ENCODE peak calls at places on chromosomes 2 and 18, in six cellular contexts. One of them, this sample, is unnamed. For H3K4me1, the result is how much of the 10 kb centered on the place peaks cover.

GRCh38 chr2:14633031-14633430 is 514 bp downstream of the LRATD1 start:
- DNase-seq in psoas muscle: no peak
- DNase-seq in astrocyte: no peak
- DNase-seq in uterus: no peak
- DNase-seq in tibial nerve: no peak
- DNase-seq in GM23248: no peak
- DNase-seq in this sample: peak

GRCh38 chr2:235836416-235837042 is 331.7 kb downstream of the GBX2 start:
- DNase-seq in astrocyte: no peak
- DNase-seq in GM23248: no peak
- DNase-seq in psoas muscle: no peak
- DNase-seq in uterus: no peak
- DNase-seq in tibial nerve: no peak
- DNase-seq in this sample: peak

GRCh38 chr2:161206491-161207032 is 46.3 kb downstream of the TANK start:
- DNase-seq in astrocyte: no peak
- DNase-seq in uterus: no peak
- DNase-seq in psoas muscle: no peak
- DNase-seq in GM23248: peak
- DNase-seq in tibial nerve: no peak
- DNase-seq in this sample: no peak

GRCh38 chr2:151363709-151364108 is 6.3 kb downstream of the TNFAIP6 start:
- DNase-seq in uterus: no peak
- DNase-seq in astrocyte: no peak
- DNase-seq in tibial nerve: no peak
- DNase-seq in GM23248: no peak
- DNase-seq in psoas muscle: no peak
- DNase-seq in this sample: no peak

GRCh38 chr2:227506456-227506855 is 34.5 kb downstream of the AGFG1 start:
- DNase-seq in tibial nerve: no peak
- DNase-seq in psoas muscle: no peak
- DNase-seq in uterus: no peak
- DNase-seq in GM23248: no peak
- DNase-seq in astrocyte: no peak
- DNase-seq in this sample: no peak

GRCh38 chr18:69636529-69637301 is 236.0 kb downstream of the DOK6 start:
- DNase-seq in GM23248: no peak
- DNase-seq in tibial nerve: no peak
- DNase-seq in astrocyte: no peak
- DNase-seq in uterus: no peak
- DNase-seq in psoas muscle: no peak
- DNase-seq in this sample: no peak

GRCh38 chr2:151525872-151526271 is 116.2 kb downstream of the RIF1 start:
- DNase-seq in astrocyte: no peak
- DNase-seq in psoas muscle: no peak
- DNase-seq in tibial nerve: no peak
- DNase-seq in uterus: no peak
- DNase-seq in GM23248: no peak
- DNase-seq in this sample: no peak

GRCh38 chr2:220198911-220199310 is 571.5 kb downstream of the SLC4A3 start:
- DNase-seq in GM23248: peak
- DNase-seq in astrocyte: peak
- DNase-seq in uterus: no peak
- DNase-seq in tibial nerve: no peak
- DNase-seq in psoas muscle: no peak
- DNase-seq in this sample: peak

GRCh38 chr2:65485839-65486238 is 53.4 kb upstream of the SPRED2 start:
- DNase-seq in uterus: no peak
- DNase-seq in astrocyte: no peak
- DNase-seq in GM23248: no peak
- DNase-seq in tibial nerve: no peak
- DNase-seq in psoas muscle: no peak
- DNase-seq in this sample: no peak

GRCh38 chr2:64143154-64144056 is 815 bp downstream of the PELI1 start:
- DNase-seq in astrocyte: peak
- DNase-seq in uterus: no peak
- DNase-seq in GM23248: peak
- DNase-seq in tibial nerve: no peak
- DNase-seq in psoas muscle: no peak
- DNase-seq in this sample: peak

GRCh38 chr2:42764096-42764495 is at the start of gene OXER1:
- DNase-seq in uterus: no peak
- DNase-seq in psoas muscle: no peak
- DNase-seq in astrocyte: no peak
- DNase-seq in GM23248: no peak
- DNase-seq in tibial nerve: no peak
- DNase-seq in this sample: no peak

GRCh38 chr2:100056478-100056877 is 85.9 kb downstream of the AFF3 start:
- DNase-seq in astrocyte: peak
- DNase-seq in GM23248: no peak
- DNase-seq in psoas muscle: no peak
- DNase-seq in tibial nerve: no peak
- DNase-seq in uterus: no peak
- DNase-seq in this sample: peak

GRCh38 chr2:232988444-232988843 is 24.6 kb downstream of the NGEF start:
- DNase-seq in tibial nerve: no peak
- DNase-seq in psoas muscle: peak
- DNase-seq in uterus: peak
- DNase-seq in astrocyte: peak
- DNase-seq in GM23248: peak
- DNase-seq in this sample: peak

GRCh38 chr2:226690471-226691024 is 109.1 kb downstream of the IRS1 start:
- DNase-seq in GM23248: peak
- DNase-seq in uterus: no peak
- DNase-seq in tibial nerve: no peak
- DNase-seq in astrocyte: no peak
- DNase-seq in psoas muscle: no peak
- DNase-seq in this sample: no peak

GRCh38 chr18:34928754-34929335 is 112.4 kb upstream of the MAPRE2 start:
- DNase-seq in psoas muscle: no peak
- DNase-seq in uterus: no peak
- DNase-seq in GM23248: no peak
- DNase-seq in astrocyte: no peak
- DNase-seq in tibial nerve: no peak
- DNase-seq in this sample: no peak

GRCh38 chr2:16622399-16622968 is 43.1 kb downstream of the CYRIA start:
- DNase-seq in psoas muscle: no peak
- DNase-seq in uterus: no peak
- DNase-seq in tibial nerve: no peak
- DNase-seq in GM23248: no peak
- DNase-seq in astrocyte: peak
- DNase-seq in this sample: no peak

GRCh38 chr2:36655456-36655855 is 41.1 kb upstream of the VIT start:
- DNase-seq in uterus: no peak
- DNase-seq in astrocyte: peak
- DNase-seq in GM23248: peak
- DNase-seq in tibial nerve: no peak
- DNase-seq in psoas muscle: no peak
- DNase-seq in this sample: no peak

GRCh38 chr2:195656131-195656858 is 731 bp upstream of the SLC39A10 start:
- DNase-seq in GM23248: no peak
- DNase-seq in psoas muscle: no peak
- DNase-seq in uterus: no peak
- DNase-seq in tibial nerve: no peak
- DNase-seq in astrocyte: no peak
- DNase-seq in this sample: no peak

GRCh38 chr2:232488097-232488711 is 570 bp upstream of the ECEL1 start:
- DNase-seq in tibial nerve: no peak
- DNase-seq in GM23248: no peak
- DNase-seq in psoas muscle: no peak
- DNase-seq in astrocyte: no peak
- DNase-seq in uterus: no peak
- DNase-seq in this sample: no peak

GRCh38 chr18:67669993-67670671 is 153.6 kb upstream of the DSEL start:
- DNase-seq in GM23248: peak
- DNase-seq in astrocyte: peak
- DNase-seq in tibial nerve: no peak
- DNase-seq in psoas muscle: no peak
- DNase-seq in uterus: no peak
- DNase-seq in this sample: peak

GRCh38 chr2:100422320-100422719 is 4.9 kb upstream of the CHST10 start:
- DNase-seq in uterus: no peak
- DNase-seq in astrocyte: peak
- DNase-seq in GM23248: peak
- DNase-seq in tibial nerve: no peak
- DNase-seq in psoas muscle: no peak
- DNase-seq in this sample: peak

GRCh38 chr18:48803951-48804855 is 146.6 kb downstream of the SMAD7 start:
- DNase-seq in tibial nerve: no peak
- DNase-seq in GM23248: no peak
- DNase-seq in psoas muscle: no peak
- DNase-seq in uterus: peak
- DNase-seq in astrocyte: no peak
- DNase-seq in this sample: no peak

GRCh38 chr18:48800877-48801727 is 149.7 kb downstream of the SMAD7 start:
- DNase-seq in psoas muscle: no peak
- DNase-seq in uterus: peak
- DNase-seq in GM23248: peak
- DNase-seq in tibial nerve: no peak
- DNase-seq in astrocyte: no peak
- DNase-seq in this sample: no peak

GRCh38 chr18:48803518-48803917 is 147.2 kb downstream of the SMAD7 start:
- DNase-seq in GM23248: no peak
- DNase-seq in astrocyte: no peak
- DNase-seq in uterus: no peak
- DNase-seq in tibial nerve: no peak
- DNase-seq in psoas muscle: no peak
- DNase-seq in this sample: no peak

GRCh38 chr18:48801728-48802542 is 148.8 kb downstream of the SMAD7 start:
- DNase-seq in GM23248: no peak
- DNase-seq in uterus: peak
- DNase-seq in psoas muscle: no peak
- DNase-seq in astrocyte: no peak
- DNase-seq in tibial nerve: no peak
- DNase-seq in this sample: no peak

DNA sequence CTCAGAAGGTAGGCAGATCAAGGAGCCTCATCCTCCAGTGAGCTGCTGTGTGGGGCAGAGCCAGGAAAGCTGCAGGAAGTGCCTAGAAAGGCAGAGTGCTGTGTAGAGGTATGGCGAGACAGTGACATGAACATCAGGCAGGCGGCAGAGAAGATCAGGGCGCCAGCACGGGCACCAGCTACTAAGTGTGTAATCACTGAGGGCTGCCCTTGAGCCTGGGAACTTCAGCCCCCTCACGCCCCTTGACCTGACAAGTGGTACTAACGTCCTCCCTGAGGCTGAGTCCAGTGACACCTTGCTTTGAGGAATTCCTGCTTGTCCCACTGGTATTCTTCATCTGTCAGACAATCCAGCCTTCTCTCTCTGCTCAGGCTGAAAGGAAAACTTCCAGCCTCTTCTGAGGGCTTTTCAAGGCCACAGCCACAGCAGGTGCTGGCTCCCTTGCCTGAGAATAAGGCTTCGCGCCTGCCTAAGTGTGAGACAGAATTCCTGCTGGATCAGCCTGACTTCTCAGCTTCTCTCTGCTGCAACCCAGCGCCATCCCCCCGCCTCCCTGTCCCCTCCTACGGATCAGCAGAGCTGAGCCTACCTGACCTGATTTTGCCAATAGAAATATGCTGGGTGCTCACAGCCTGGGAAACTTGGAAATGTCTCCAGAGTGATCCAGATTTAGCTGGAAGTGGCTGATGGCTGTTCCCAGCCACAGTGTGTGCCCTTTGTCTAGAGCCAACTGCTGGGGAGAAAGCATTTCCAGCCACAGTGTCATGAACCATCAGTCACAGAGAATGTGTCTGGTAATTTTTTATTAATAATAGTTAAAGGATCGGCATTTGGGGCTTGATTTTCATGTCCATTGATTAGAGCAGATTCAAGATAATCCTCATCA is 148.0 kb downstream of the SMAD7 start:
- DNase-seq in psoas muscle: no peak
- DNase-seq in uterus: peak
- DNase-seq in GM23248: no peak
- DNase-seq in astrocyte: no peak
- DNase-seq in tibial nerve: no peak
- DNase-seq in this sample: no peak
- H3K4me1 ChIP-seq in psoas muscle: under half
- H3K4me1 ChIP-seq in uterus: under half
- H3K4me1 ChIP-seq in GM23248: under half
- H3K4me1 ChIP-seq in astrocyte: under half
- H3K4me1 ChIP-seq in tibial nerve: under half
- H3K4me1 ChIP-seq in this sample: under half

DNA sequence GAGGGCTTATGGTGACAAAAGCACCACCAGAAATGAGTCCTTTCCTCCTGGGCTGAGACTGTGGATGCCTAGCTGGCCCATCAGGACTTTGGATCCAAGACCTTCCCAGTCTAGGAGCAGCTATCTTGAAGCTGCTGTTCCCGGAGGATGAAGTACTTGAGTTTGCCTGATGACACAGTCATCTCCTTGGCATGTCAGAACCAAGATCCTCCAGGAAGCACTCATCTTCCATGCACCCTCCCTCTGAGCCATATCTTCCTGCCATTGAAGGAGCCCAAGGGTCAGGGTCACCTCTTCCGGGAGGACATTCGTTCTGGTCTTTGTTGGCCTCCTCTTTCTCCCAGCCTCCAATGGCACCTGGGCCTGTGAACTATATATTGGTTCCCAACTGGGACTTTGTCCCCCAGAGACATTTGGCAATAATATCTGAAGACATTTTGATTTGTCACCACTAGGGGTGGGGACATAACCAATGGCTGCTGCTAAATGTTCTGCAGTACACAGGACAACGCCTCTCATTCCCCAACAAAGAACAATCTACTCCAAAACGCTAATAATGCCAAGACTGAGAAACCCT is 4.3 kb upstream of the MYO7B start:
- DNase-seq in GM23248: peak
- DNase-seq in tibial nerve: no peak
- DNase-seq in uterus: no peak
- DNase-seq in astrocyte: no peak
- DNase-seq in psoas muscle: no peak
- DNase-seq in this sample: peak
- H3K4me1 ChIP-seq in GM23248: under half
- H3K4me1 ChIP-seq in tibial nerve: under half
- H3K4me1 ChIP-seq in uterus: under half
- H3K4me1 ChIP-seq in astrocyte: under half
- H3K4me1 ChIP-seq in psoas muscle: under half
- H3K4me1 ChIP-seq in this sample: under half

GRCh38 chr2:188297983-188298382 is 6.3 kb downstream of the GULP1 start:
- DNase-seq in psoas muscle: no peak
- DNase-seq in astrocyte: no peak
- DNase-seq in GM23248: no peak
- DNase-seq in uterus: no peak
- DNase-seq in tibial nerve: no peak
- DNase-seq in this sample: no peak
- H3K4me1 ChIP-seq in psoas muscle: under half
- H3K4me1 ChIP-seq in astrocyte: under half
- H3K4me1 ChIP-seq in GM23248: under half
- H3K4me1 ChIP-seq in uterus: under half
- H3K4me1 ChIP-seq in tibial nerve: under half
- H3K4me1 ChIP-seq in this sample: under half

DNA sequence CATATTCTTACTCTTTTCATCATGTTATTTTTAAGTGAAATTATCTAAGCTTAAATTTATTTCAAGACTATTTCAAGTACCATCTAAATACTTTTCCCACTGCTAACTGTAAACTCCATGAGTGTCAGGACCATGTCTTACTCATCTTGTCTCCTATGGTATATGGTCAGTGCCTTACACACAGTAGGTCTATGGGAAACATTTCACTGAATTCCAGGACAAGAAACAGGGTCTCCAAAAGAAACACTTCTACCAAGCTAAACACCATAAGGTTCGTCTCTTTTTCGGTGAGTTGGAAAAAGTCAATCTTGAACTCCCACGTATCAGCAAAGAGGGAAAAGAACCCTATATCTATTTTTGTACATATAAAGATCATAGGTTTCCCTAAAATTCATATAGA is 6.5 kb downstream of the SUCLG1 start:
- DNase-seq in psoas muscle: no peak
- DNase-seq in astrocyte: no peak
- DNase-seq in tibial nerve: no peak
- DNase-seq in uterus: no peak
- DNase-seq in GM23248: no peak
- DNase-seq in this sample: no peak
- H3K4me1 ChIP-seq in psoas muscle: under half
- H3K4me1 ChIP-seq in astrocyte: under half
- H3K4me1 ChIP-seq in tibial nerve: under half
- H3K4me1 ChIP-seq in uterus: under half
- H3K4me1 ChIP-seq in GM23248: under half
- H3K4me1 ChIP-seq in this sample: under half